ENCODE peak calls at places on chromosomes 4 and X, in five cellular contexts. S is endothelial cell of umbilical vein, O is K562, Z is neural progenitor cell, T is astrocyte. L is an unnamed sample.

GRCh38 chr4:181007751-181008150 is 1235.5 kb upstream of the TENM3 start:
- DNase-seq in S (no peak), Z (no peak), O (no peak), T (peak; percentile 61), L (no peak)

GRCh38 chr4:64598068-64598467 is 188.8 kb upstream of the TECRL start:
- DNase-seq in O (no peak), S (no peak), T (no peak), Z (no peak), L (no peak)

GRCh38 chr4:148651991-148652390 is 209.8 kb upstream of the NR3C2 start:
- DNase-seq in S (no peak), Z (peak; percentile 3), T (no peak), O (no peak), L (no peak)

GRCh38 chr4:112861378-112862317 is 187.8 kb upstream of the ANK2 start:
- DNase-seq in Z (peak; percentile 14), S (no peak), T (no peak), O (no peak), L (no peak)

GRCh38 chrX:81195712-81196111 is 6.0 kb downstream of the HMGN5 start:
- DNase-seq in S (peak; percentile 58), Z (peak; percentile 60), T (peak; percentile 5), O (peak; percentile 63), L (peak; percentile 61)

GRCh38 chr4:88447339-88447738 is 9.6 kb upstream of the HERC5 start:
- DNase-seq in O (no peak), Z (no peak), T (no peak), S (no peak), L (no peak)

GRCh38 chr4:24796632-24797031 is 1.3 kb downstream of the SOD3 start:
- DNase-seq in T (no peak), Z (no peak), S (no peak), O (no peak), L (no peak)

GRCh38 chr4:75630174-75630931 is at the start of gene CDKL2:
- DNase-seq in T (peak; percentile 36), S (peak; percentile 71), O (no peak), Z (peak; percentile 93), L (peak; percentile 94)

DNA sequence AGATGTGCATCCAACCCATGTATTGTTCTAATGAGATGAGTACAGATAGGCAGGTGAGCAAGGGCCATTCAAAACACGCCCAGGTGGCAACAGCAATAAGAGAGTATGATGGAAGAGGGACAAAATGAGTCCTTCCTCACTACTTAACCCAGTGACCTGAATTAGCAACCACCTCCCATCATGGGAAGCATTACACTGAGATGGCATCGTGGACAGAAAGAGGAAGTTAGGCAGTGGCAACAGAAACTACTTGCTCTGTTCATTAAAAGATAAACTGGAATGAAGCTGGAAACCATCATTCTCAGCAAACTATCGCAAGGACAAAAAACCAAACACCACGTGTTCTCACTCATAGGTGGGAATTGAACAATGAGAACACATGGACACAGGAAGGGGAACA is 17.2 kb downstream of the RXFP1 start:
- DNase-seq in Z (no peak), T (no peak), O (no peak), S (no peak), L (no peak)
- H3K4me2 ChIP-seq in Z (no peak overlapping the region), T (no peak overlapping the region), O (no peak overlapping the region), S (no peak overlapping the region), L (no peak overlapping the region)

GRCh38 chr4:123250843-123251242 is 145.8 kb upstream of the SPRY1 start:
- DNase-seq in S (peak; percentile 94), T (peak; percentile 60), Z (no peak), O (no peak), L (peak; percentile 15)
- H3K4me1 ChIP-seq in S (peaks cover 28% of the 10 kb centered on the region), T (no peaks in the 10 kb centered on the region), Z (peaks cover 7% of the 10 kb centered on the region), O (no peaks in the 10 kb centered on the region), L (peaks cover 9% of the 10 kb centered on the region)

GRCh38 chr4:128275351-128275750 is 12.3 kb downstream of the PGRMC2 start:
- DNase-seq in Z (no peak), S (no peak), T (peak; percentile 63), O (no peak), L (no peak)
- H3K36me3 ChIP-seq in Z (peaks cover 24% of the 10 kb centered on the region), S (peaks cover 2% of the 10 kb centered on the region), T (peaks cover 19% of the 10 kb centered on the region), O (peaks cover 57% of the 10 kb centered on the region), L (no peaks in the 10 kb centered on the region)

GRCh38 chr4:105677689-105678088 is 30.8 kb downstream of the INTS12 start:
- DNase-seq in S (no peak), Z (no peak), O (no peak), T (no peak), L (no peak)

GRCh38 chr4:105679186-105679585 is 29.3 kb downstream of the INTS12 start:
- DNase-seq in Z (no peak), T (no peak), S (peak; percentile 60), O (no peak), L (no peak)

GRCh38 chr4:105686571-105686970 is 21.9 kb downstream of the INTS12 start:
- DNase-seq in S (no peak), Z (no peak), T (no peak), O (no peak), L (no peak)

DNA sequence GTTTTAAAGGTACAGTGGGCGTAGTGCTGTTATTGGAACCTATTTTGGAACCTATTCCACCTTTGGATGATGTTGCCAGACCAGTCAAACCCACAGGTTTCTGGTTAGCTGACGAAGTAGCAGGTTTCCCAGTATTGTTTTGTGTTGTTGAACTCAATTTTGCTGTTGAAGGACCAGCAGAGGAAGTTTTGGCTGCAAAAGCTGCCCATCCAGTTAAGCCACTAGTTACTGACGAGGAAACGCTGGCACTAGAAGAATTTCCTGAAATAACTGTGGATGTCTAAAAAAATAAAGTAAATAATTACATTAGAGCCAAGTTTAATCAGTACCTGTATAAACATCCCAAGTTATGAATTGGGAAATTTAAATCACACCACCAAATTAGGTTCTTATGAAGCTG is 25.5 kb downstream of the INTS12 start:
- DNase-seq in Z (no peak), O (no peak), T (no peak), S (peak; percentile 61), L (no peak)
- H3K4me2 ChIP-seq in Z (no peak overlapping the region), O (no peak overlapping the region), T (no peak overlapping the region), S (no peak overlapping the region), L (no peak overlapping the region)

GRCh38 chr4:110442309-110442708 is 33.6 kb upstream of the ENPEP start:
- DNase-seq in S (no peak), Z (no peak), T (no peak), O (no peak), L (no peak)

DNA sequence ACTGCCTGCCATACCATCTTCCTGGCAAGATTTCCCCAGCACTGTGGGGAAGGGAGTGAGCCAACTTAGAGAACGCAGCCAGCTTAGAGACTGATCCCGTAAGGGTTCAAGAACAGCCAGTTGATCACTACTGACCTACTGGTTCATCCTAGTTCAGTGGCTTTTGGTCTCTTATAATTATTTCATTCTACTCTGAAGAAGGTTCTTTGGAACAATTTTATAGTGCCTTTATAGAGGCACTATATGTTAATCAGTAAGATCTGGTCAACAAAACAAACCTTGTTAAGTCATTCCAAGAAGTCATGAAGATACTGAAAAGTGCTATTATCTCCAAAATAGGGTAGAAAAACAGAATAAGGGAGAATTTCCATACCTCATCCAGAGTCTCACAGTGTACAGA is 33.2 kb upstream of the ENPEP start:
- DNase-seq in O (no peak), S (no peak), T (no peak), Z (no peak), L (no peak)
- H3K4me1 ChIP-seq in O (no peaks in the 10 kb centered on the region), S (no peaks in the 10 kb centered on the region), T (no peaks in the 10 kb centered on the region), Z (no peaks in the 10 kb centered on the region), L (no peaks in the 10 kb centered on the region)

GRCh38 chr4:122948671-122949070 is 26.3 kb upstream of the NUDT6 start:
- DNase-seq in T (no peak), O (no peak), Z (no peak), S (no peak), L (no peak)
- H3K36me3 ChIP-seq in T (peaks cover 18% of the 10 kb centered on the region), O (peaks cover 75% of the 10 kb centered on the region), Z (peaks cover 12% of the 10 kb centered on the region), S (peaks cover 14% of the 10 kb centered on the region), L (no peaks in the 10 kb centered on the region)

DNA sequence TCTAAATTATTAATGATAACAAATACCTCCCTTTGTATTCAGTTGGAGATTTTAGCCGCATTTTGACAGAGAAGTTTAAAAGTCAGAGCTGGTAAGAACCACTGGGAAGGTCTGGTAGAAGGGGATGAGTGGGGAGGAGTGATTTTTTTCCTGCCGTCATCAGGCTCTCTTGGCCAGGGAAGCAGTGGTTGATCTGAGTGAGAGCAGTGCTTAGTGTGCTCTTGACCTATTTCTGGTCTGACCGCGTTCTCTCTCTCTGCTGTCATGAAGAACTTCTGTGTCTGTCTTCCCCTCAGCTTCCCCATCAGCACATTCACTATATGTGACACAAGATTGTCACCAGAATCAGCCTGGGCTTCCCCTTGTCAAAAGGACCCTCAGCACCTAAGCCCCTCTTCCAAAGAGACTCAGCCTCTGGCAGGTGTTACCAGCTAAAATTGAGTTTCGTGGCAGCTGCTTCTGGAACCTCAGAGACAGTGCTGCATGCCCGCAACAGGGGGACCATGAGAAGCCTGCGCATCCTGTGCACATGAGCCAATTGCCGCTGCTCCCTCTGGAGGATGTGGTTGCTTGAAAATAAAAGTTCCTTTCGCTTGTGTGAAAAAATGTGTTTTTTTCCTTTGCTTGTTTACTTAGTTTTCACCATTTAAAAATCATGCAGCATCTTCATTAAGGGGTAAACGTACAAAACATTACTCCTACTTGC is 268.9 kb downstream of the C4orf33 start:
- DNase-seq in S (no peak), O (no peak), Z (no peak), T (no peak), L (no peak)
- H3K4me2 ChIP-seq in S (no peak overlapping the region), O (no peak overlapping the region), Z (no peak overlapping the region), T (no peak overlapping the region), L (no peak overlapping the region)

GRCh38 chr4:183178201-183178600 is 79.1 kb downstream of the WWC2 start:
- DNase-seq in T (no peak), S (no peak), Z (no peak), O (no peak), L (no peak)

GRCh38 chr4:183182873-183183725 is 84.0 kb downstream of the WWC2 start:
- DNase-seq in Z (peak; percentile 84), T (peak; percentile 93), S (peak; percentile 93), O (peak; percentile 85), L (peak; percentile 73)

GRCh38 chr4:183181081-183181480 is 82.0 kb downstream of the WWC2 start:
- DNase-seq in S (no peak), T (no peak), Z (no peak), O (no peak), L (no peak)

GRCh38 chr4:183180096-183180495 is 81.0 kb downstream of the WWC2 start:
- DNase-seq in T (no peak), O (no peak), S (no peak), Z (no peak), L (no peak)

GRCh38 chr4:183180621-183181020 is 81.6 kb downstream of the WWC2 start:
- DNase-seq in S (no peak), O (no peak), Z (no peak), T (no peak), L (no peak)
- H3K4me1 ChIP-seq in S (peaks cover 22% of the 10 kb centered on the region), O (peaks cover 3% of the 10 kb centered on the region), Z (peaks cover 10% of the 10 kb centered on the region), T (peaks cover 22% of the 10 kb centered on the region), L (peaks cover 7% of the 10 kb centered on the region)

L was measured in hepatocyte.